ENCODE peak calls at places on chromosomes 13 and 19, in seven cellular contexts. A, L, F, I, V, O and Q are unnamed samples.

GRCh38 chr19:42170715-42171114 is 38.5 kb upstream of the POU2F2 start:
- DNase-seq in A (no peak), L (no peak), F (no peak), I (no peak), V (no peak), O (no peak), Q (no peak)

GRCh38 chr19:10871711-10872550 is 578 bp downstream of the CARM1 start:
- DNase-seq in A (peak), L (no peak), F (no peak), I (no peak), V (no peak), O (peak), Q (no peak)

GRCh38 chr19:42006569-42006968 is 12.5 kb upstream of the ATP1A3 start:
- DNase-seq in A (no peak), L (no peak), F (no peak), I (no peak), V (no peak), O (no peak), Q (no peak)

GRCh38 chr13:78604782-78605611 is 1.6 kb upstream of the POU4F1 start:
- DNase-seq in A (peak), L (peak), F (peak), I (no peak), V (no peak), O (peak), Q (no peak)

GRCh38 chr13:29948246-29948645 is 97.8 kb upstream of the UBL3 start:
- DNase-seq in A (no peak), L (no peak), F (no peak), I (no peak), V (no peak), O (no peak), Q (no peak)

GRCh38 chr13:72514141-72514540 is 213.3 kb downstream of the MZT1 start:
- DNase-seq in A (no peak), L (no peak), F (no peak), I (no peak), V (no peak), O (no peak), Q (no peak)

GRCh38 chr19:10111405-10111811 is at the start of gene P2RY11:
- DNase-seq in A (peak), L (no peak), F (no peak), I (peak), V (no peak), O (peak), Q (no peak)

GRCh38 chr13:84491952-84492351 is 609.7 kb upstream of the SLITRK1 start:
- DNase-seq in A (no peak), L (no peak), F (no peak), I (no peak), V (no peak), O (no peak), Q (no peak)

GRCh38 chr13:111595276-111595675 is 274.8 kb downstream of the TEX29 start:
- DNase-seq in A (no peak), L (no peak), F (no peak), I (no peak), V (no peak), O (no peak), Q (no peak)

GRCh38 chr13:40624338-40624737 is 42.1 kb downstream of the FOXO1 start:
- DNase-seq in A (peak), L (no peak), F (no peak), I (no peak), V (no peak), O (no peak), Q (no peak)

GRCh38 chr13:98143157-98143553 is 261 bp downstream of the FARP1 start:
- DNase-seq in A (peak), L (no peak), F (no peak), I (no peak), V (no peak), O (no peak), Q (no peak)

GRCh38 chr13:31073859-31074718 is 87.6 kb downstream of the HSPH1 start:
- DNase-seq in A (no peak), L (no peak), F (no peak), I (peak), V (peak), O (no peak), Q (peak)

GRCh38 chr13:111572956-111573355 is 252.5 kb downstream of the TEX29 start:
- DNase-seq in A (no peak), L (no peak), F (no peak), I (no peak), V (no peak), O (no peak), Q (no peak)

GRCh38 chr19:6099037-6099436 is 11.3 kb downstream of the RFX2 start:
- DNase-seq in A (no peak), L (no peak), F (no peak), I (no peak), V (no peak), O (no peak), Q (no peak)

DNA sequence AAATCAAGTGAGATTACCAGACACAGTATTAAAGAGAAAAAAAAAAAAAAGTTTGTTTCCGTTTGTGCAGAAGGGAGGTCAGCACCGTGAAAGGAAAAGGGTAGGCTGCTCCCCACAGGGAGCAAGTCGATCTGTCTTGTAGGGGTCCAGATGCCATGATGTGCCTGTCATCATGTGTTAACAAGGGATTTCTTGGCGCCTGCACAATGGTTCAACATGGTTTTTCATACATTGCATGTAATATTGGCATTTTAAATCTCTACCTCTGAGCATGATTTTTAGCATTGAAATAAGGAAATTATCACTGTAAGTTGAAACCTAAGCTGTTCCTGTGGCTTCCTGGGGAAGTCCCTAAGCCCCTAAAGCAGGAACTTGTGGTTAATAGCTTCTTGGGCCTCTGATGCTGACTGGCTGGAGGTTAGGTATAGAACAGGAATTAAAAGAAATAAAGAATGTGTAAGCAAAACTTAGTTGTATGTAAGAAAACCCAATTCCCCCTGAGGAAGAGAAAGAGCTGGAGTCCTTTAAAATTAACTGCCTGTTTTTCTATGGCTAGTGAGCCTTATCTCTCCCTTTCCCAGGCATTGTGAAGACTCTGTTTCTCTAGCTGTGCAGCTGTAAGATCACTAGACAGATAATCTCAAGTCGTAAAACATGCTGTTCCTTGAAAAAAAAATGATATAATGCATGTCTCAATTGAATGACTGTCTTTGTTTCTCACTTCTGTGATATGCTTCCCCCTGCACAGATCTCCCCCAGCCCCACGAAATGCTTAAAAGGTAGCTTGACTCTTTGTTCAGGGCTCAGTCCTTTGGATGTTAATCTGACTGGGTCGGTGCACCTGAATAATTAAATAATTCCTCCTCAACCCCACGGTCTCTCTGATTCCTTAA is 7.4 kb upstream of the FCGBP start:
- DNase-seq in A (no peak), L (no peak), F (no peak), I (peak), V (no peak), O (no peak), Q (no peak)
- TF ChIP-seq TAF1 in A (no peak), L (no peak), F (no peak), I (no peak), V (no peak), O (no peak), Q (no peak)

GRCh38 chr13:46586766-46587509 is 34.0 kb downstream of the LRCH1 start:
- DNase-seq in A (no peak), L (no peak), F (no peak), I (no peak), V (no peak), O (no peak), Q (no peak)
- TF ChIP-seq TAF1 in A (no peak), L (no peak), F (no peak), I (no peak), V (no peak), O (no peak), Q (no peak)

GRCh38 chr13:94598281-94598680 is 2.3 kb upstream of the TGDS start:
- DNase-seq in A (no peak), L (no peak), F (no peak), I (no peak), V (no peak), O (no peak), Q (no peak)

GRCh38 chr13:94599877-94600276 is 1.8 kb upstream of the GPR180 start:
- DNase-seq in A (no peak), L (peak), F (no peak), I (no peak), V (no peak), O (no peak), Q (no peak)

GRCh38 chr13:94602467-94602866 is 810 bp downstream of the GPR180 start:
- DNase-seq in A (no peak), L (no peak), F (no peak), I (no peak), V (no peak), O (no peak), Q (no peak)

GRCh38 chr13:94596575-94596971 is 621 bp upstream of the TGDS start:
- DNase-seq in A (no peak), L (no peak), F (no peak), I (no peak), V (no peak), O (no peak), Q (no peak)

GRCh38 chr13:94601446-94602431 is at the start of gene GPR180:
- DNase-seq in A (peak), L (no peak), F (peak), I (peak), V (peak), O (peak), Q (peak)
- TF ChIP-seq TAF1 in A (no peak), L (no peak), F (peak), I (no peak), V (no peak), O (no peak), Q (peak)

DNA sequence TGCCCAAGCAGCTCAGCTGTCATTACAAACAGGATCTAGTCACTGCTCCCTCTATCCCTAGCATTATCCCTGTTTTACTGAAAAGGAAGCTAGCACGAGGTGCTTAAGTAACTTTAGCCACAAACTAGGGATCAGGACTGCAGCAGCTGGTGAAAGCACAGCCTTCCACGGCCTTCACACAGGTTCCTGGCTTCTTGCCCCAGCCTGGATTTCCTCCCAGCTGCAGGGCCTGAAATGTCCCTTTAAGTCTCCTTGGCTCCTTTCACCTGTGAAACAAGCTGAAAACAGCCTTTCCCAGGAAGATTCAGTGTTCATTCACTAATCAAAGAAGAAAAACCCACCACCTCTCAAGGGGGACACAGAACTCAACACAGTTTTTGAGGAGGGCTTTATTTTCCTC is 754.5 kb downstream of the DIAPH3 start:
- DNase-seq in A (no peak), L (no peak), F (peak), I (no peak), V (no peak), O (no peak), Q (no peak)
- TF ChIP-seq TAF1 in A (no peak), L (no peak), F (no peak), I (no peak), V (no peak), O (no peak), Q (no peak)

DNA sequence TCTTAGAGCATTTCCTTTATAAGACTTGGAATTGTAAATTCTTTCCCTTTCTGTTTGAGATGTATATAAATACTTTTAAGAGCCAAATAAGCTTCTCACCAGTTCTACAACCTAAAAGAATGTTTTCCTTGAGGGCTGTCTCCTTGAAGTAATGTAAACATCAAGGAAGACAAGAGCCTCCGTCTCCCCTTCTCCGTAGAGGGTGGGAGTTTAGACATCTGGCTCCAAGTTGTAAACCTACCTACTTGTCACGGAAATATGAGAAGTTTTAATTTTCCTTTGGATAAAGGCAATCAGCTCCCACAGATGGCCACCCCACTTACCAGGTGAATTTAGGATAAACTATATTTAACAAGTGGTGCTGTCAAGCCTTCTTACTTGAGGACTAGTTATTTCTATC is 237.9 kb downstream of the NALCN start:
- DNase-seq in A (no peak), L (no peak), F (no peak), I (no peak), V (no peak), O (no peak), Q (no peak)
- TF ChIP-seq TAF1 in A (no peak), L (no peak), F (no peak), I (no peak), V (no peak), O (no peak), Q (no peak)

GRCh38 chr19:21094347-21095025 is 12.5 kb downstream of the ZNF714 start:
- DNase-seq in A (no peak), L (no peak), F (no peak), I (no peak), V (no peak), O (no peak), Q (no peak)
- TF ChIP-seq TAF1 in A (no peak), L (no peak), F (no peak), I (no peak), V (no peak), O (no peak), Q (no peak)

DNA sequence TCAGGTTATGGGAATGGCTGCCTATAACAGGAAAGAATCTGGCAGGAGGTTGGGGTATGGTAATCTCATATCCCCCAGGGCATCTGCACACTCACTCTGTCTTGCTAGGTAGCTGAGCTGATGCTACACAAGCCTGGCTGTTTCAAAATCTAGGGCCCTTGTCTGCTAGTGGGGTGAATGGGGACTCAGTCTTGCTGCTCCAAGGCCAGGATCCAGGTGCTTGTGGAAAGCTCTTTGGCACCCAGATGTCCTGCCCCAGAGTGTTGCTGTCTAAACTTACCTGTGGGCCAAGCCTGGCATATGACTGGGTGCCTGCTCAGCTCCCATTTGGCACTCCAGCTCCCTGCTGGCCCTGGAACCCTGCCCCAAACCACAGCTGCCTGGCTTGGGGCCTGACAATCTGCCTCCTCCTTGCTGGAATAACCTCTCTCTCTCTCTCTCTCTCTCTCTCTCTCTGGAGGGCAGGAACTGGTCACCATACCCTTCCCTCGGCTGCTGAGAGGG is 158.1 kb upstream of the TSC22D1 start:
- DNase-seq in A (peak), L (no peak), F (no peak), I (no peak), V (no peak), O (no peak), Q (no peak)
- TF ChIP-seq TAF1 in A (no peak), L (no peak), F (no peak), I (no peak), V (no peak), O (no peak), Q (no peak)